ENCODE peak calls at places on chromosomes 7 and 10, in seven cellular contexts. X is A172; U is M059J; T is stimulated activated CD4-positive, alpha-beta T cell treated with anti-CD3 and anti-CD28 coated beads, Interleukin-2, amount 100 ng/mL, for 24 hours; B is hepatocyte; E is activated T-cell treated with anti-CD3 and anti-CD28 coated beads, Interleukin-2, amount 50 U/mL, for 1 hour; P is Caco-2. J is an unnamed sample.

GRCh38 chr10:50992972-50993766 is 81.1 kb upstream of the PRKG1 start:
- DNase-seq in X (no peak), U (no peak), P (no peak), T (no peak), E (no peak), B (peak), J (no peak)

GRCh38 chr7:93053946-93054943 is 63.5 kb downstream of the SAMD9 start:
- DNase-seq in P (no peak), E (no peak), B (no peak), X (no peak), U (no peak), T (no peak), J (no peak)

GRCh38 chr10:6755891-6756460 is 175.9 kb upstream of the PRKCQ start:
- DNase-seq in E (no peak), U (peak), P (no peak), B (no peak), X (peak), T (no peak), J (peak)

GRCh38 chr10:113121153-113121552 is 171.1 kb downstream of the TCF7L2 start:
- DNase-seq in P (no peak), E (no peak), U (no peak), T (no peak), X (no peak), B (no peak), J (no peak)

GRCh38 chr7:101315336-101315735 is 6.3 kb downstream of the IFT22 start:
- DNase-seq in P (peak), E (no peak), B (peak), U (peak), X (no peak), T (peak), J (peak)

GRCh38 chr7:121073463-121074099 is 85.1 kb downstream of the CPED1 start:
- DNase-seq in X (no peak), B (no peak), E (no peak), P (no peak), T (no peak), U (no peak), J (no peak)

GRCh38 chr10:15813415-15813814 is 46.9 kb downstream of the MINDY3 start:
- DNase-seq in U (no peak), X (no peak), B (no peak), P (no peak), E (no peak), T (no peak), J (no peak)

GRCh38 chr10:79250259-79250658 is 97.0 kb upstream of the PPIF start:
- DNase-seq in X (no peak), P (no peak), U (no peak), E (no peak), T (no peak), B (no peak), J (no peak)

GRCh38 chr7:22582860-22583640 is 83.1 kb upstream of the STEAP1B start:
- DNase-seq in B (peak), X (peak), E (no peak), P (peak), T (no peak), U (peak), J (peak)

GRCh38 chr10:30858499-30858898 is 173.2 kb downstream of the ZNF438 start:
- DNase-seq in X (no peak), E (no peak), T (no peak), P (no peak), U (no peak), B (no peak), J (no peak)

GRCh38 chr10:89431977-89432376 is 17.6 kb downstream of the IFIT5 start:
- DNase-seq in B (peak), U (peak), T (no peak), E (no peak), X (peak), P (no peak), J (no peak)